ENCODE peak calls at places on chromosome 5, in seven cellular contexts. J, C, W, F, R, T and A are unnamed samples.

GRCh38 chr5:57948091-57948490 is 465.5 kb upstream of the ACTBL2 start:
- DNase-seq in J (no peak), C (no peak), W (no peak), F (no peak), R (no peak), T (no peak), A (no peak)

GRCh38 chr5:143008809-143009521 is 238.8 kb downstream of the ARHGAP26 start:
- DNase-seq in J (peak; percentile 79), C (no peak), W (peak; percentile 100), F (peak; percentile 98), R (peak; percentile 95), T (peak; percentile 99), A (no peak)

GRCh38 chr5:10653033-10653432 is 89.2 kb downstream of the ANKRD33B start:
- DNase-seq in J (no peak), C (no peak), W (peak; percentile 35), F (no peak), R (no peak), T (no peak), A (no peak)

GRCh38 chr5:56319281-56320242 is 86.4 kb upstream of the ANKRD55 start:
- DNase-seq in J (no peak), C (no peak), W (peak; percentile 78), F (no peak), R (no peak), T (peak; percentile 27), A (no peak)

GRCh38 chr5:81097733-81098132 is 135.4 kb upstream of the CKMT2 start:
- DNase-seq in J (no peak), C (no peak), W (peak; percentile 67), F (no peak), R (no peak), T (peak; percentile 22), A (no peak)

GRCh38 chr5:82399111-82399510 is 121.0 kb upstream of the RPS23 start:
- DNase-seq in J (no peak), C (no peak), W (no peak), F (no peak), R (no peak), T (no peak), A (no peak)

GRCh38 chr5:56908942-56909293 is 478 bp upstream of the SETD9 start:
- DNase-seq in J (peak; percentile 12), C (peak; percentile 14), W (no peak), F (no peak), R (no peak), T (no peak), A (no peak)

GRCh38 chr5:96597441-96598020 is 64.6 kb upstream of the CAST start:
- DNase-seq in J (no peak), C (no peak), W (peak; percentile 77), F (no peak), R (peak; percentile 59), T (peak; percentile 77), A (no peak)

GRCh38 chr5:57037355-57037754 is 85.4 kb upstream of the MIER3 start:
- DNase-seq in J (peak; percentile 23), C (no peak), W (no peak), F (no peak), R (no peak), T (no peak), A (peak; percentile 77)

GRCh38 chr5:85656050-85656449 is 961.7 kb upstream of the COX7C start:
- DNase-seq in J (no peak), C (no peak), W (no peak), F (no peak), R (no peak), T (no peak), A (no peak)

GRCh38 chr5:13878357-13878756 is 66.1 kb downstream of the DNAH5 start:
- DNase-seq in J (no peak), C (no peak), W (no peak), F (no peak), R (no peak), T (no peak), A (peak; percentile 53)

GRCh38 chr5:44774279-44774880 is 34.4 kb upstream of the MRPS30 start:
- DNase-seq in J (peak; percentile 38), C (peak; percentile 33), W (peak; percentile 52), F (peak; percentile 0), R (peak; percentile 81), T (peak; percentile 46), A (no peak)

GRCh38 chr5:141135030-141135717 is at the start of gene PCDHB5:
- DNase-seq in J (no peak), C (no peak), W (no peak), F (no peak), R (no peak), T (no peak), A (peak; percentile 91)

GRCh38 chr5:156380846-156381245 is 53.9 kb downstream of the SGCD start:
- DNase-seq in J (no peak), C (no peak), W (peak; percentile 86), F (no peak), R (no peak), T (peak; percentile 73), A (no peak)

GRCh38 chr5:108788142-108788541 is 40.4 kb downstream of the FER start:
- DNase-seq in J (no peak), C (no peak), W (no peak), F (no peak), R (no peak), T (no peak), A (no peak)

GRCh38 chr5:43771611-43772031 is 168.6 kb downstream of the NNT start:
- DNase-seq in J (no peak), C (no peak), W (no peak), F (peak; percentile 61), R (no peak), T (no peak), A (no peak)

GRCh38 chr5:2741946-2742345 is 9.5 kb downstream of the IRX2 start:
- DNase-seq in J (no peak), C (no peak), W (no peak), F (no peak), R (no peak), T (no peak), A (peak; percentile 17)

GRCh38 chr5:59173568-59173967 is 590.7 kb downstream of the RAB3C start:
- DNase-seq in J (no peak), C (no peak), W (peak; percentile 45), F (no peak), R (no peak), T (no peak), A (no peak)

GRCh38 chr5:1193591-1193985 is 7.8 kb upstream of the SLC6A19 start:
- DNase-seq in J (no peak), C (no peak), W (no peak), F (no peak), R (no peak), T (no peak), A (no peak)

GRCh38 chr5:131262953-131263541 is 806 bp upstream of the CDC42SE2 start:
- DNase-seq in J (no peak), C (no peak), W (no peak), F (no peak), R (peak; percentile 34), T (no peak), A (no peak)

GRCh38 chr5:9546973-9547947 is 1.4 kb upstream of the SEMA5A start:
- DNase-seq in J (no peak), C (no peak), W (peak; percentile 62), F (no peak), R (no peak), T (peak; percentile 77), A (peak; percentile 83)

DNA sequence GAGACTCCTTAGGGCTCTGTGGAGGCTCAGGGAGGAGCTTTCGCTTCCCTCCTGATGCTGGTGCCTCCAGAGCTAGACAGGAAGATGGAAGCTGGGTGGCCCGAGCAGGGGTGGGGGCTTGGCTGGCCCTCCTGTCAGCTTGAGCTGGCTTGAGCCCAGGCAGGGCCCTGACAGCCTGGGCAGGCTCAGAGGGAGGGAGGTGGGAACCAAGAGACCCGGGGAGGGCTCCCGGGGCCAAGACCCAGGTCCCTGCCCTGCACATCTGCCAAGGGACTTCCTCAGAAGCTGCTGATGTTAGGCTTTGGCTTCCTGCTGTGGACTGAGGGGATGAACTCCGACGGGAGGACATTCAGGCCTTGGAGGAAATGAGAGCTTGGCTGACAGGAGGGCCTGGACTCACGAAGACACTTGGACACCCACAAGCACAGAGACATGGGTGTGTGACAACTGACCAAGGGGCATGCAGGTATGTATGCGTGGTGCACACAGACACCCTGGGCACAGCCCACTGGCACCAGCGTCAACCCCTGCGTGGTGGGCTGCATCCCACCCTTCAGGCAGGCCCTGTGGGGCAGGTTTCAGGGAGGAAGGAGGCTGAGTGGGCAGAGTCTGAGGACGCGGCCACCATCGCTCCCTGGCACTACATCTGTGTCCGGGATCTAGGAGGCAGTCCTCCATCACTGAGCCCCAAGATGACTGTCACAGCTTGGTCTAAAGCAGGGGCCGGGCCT is 1.7 kb upstream of the LTC4S start:
- DNase-seq in J (no peak), C (no peak), W (no peak), F (no peak), R (no peak), T (no peak), A (no peak)
- H3K27ac ChIP-seq in J (no peak overlapping the region), C (no peak overlapping the region), W (no peak overlapping the region), F (no peak overlapping the region), R (no peak overlapping the region), T (no peak overlapping the region), A (no peak overlapping the region)

DNA sequence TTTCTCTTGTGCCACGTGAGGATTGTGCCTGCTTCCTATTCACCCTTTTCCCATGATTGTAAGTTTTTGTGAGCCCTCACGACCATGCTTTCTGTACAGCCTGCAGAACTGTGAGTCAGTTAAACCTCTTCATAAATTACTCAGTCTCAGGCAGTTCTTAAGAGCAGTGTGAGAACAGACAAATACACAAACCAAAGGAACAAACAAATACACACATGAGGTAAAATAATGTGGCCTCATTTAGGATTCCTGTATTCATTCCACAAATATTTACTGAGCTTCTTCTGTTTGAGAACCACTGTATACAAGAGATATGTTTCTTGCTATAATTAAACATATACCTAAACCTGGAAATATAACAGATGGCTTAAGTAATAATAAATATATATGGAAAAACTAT is 760.3 kb downstream of the CDH9 start:
- DNase-seq in J (no peak), C (no peak), W (no peak), F (no peak), R (peak; percentile 40), T (no peak), A (no peak)
- H3K9ac ChIP-seq in J (no peak overlapping the region), C (no peak overlapping the region), W (no peak overlapping the region), F (no peak overlapping the region), R (peak overlapping the region; percentile 53), T (no peak overlapping the region), A (no peak overlapping the region)

GRCh38 chr5:65721050-65721774 is 697 bp downstream of the SGTB start:
- DNase-seq in J (no peak), C (peak; percentile 12), W (peak; percentile 83), F (no peak), R (peak; percentile 43), T (peak; percentile 66), A (peak; percentile 73)

GRCh38 chr5:65721775-65722574 is at the start of the genes NLN and SGTB:
- DNase-seq in J (peak; percentile 37), C (peak; percentile 86), W (peak; percentile 66), F (no peak), R (peak; percentile 55), T (peak; percentile 48), A (peak; percentile 95)

GRCh38 chr5:65722575-65723424 is 795 bp downstream of the NLN start:
- DNase-seq in J (peak; percentile 19), C (peak; percentile 40), W (peak; percentile 63), F (no peak), R (peak; percentile 34), T (peak; percentile 73), A (peak; percentile 72)

GRCh38 chr5:65718576-65719310 is 3.2 kb downstream of the SGTB start:
- DNase-seq in J (no peak), C (no peak), W (no peak), F (no peak), R (no peak), T (no peak), A (no peak)
- H3K27ac ChIP-seq in J (no peak overlapping the region), C (no peak overlapping the region), W (no peak overlapping the region), F (no peak overlapping the region), R (no peak overlapping the region), T (no peak overlapping the region), A (no peak overlapping the region)

GRCh38 chr5:130110333-130110732 is 206.1 kb downstream of the CHSY3 start:
- DNase-seq in J (no peak), C (no peak), W (no peak), F (no peak), R (no peak), T (no peak), A (no peak)
- H3K9ac ChIP-seq in J (no peak overlapping the region), C (no peak overlapping the region), W (no peak overlapping the region), F (no peak overlapping the region), R (no peak overlapping the region), T (no peak overlapping the region), A (no peak overlapping the region)